ENCODE peak calls at places on chromosomes 3 and 15, in six cellular contexts. I is erythroblast, R is A549, S is upper lobe of left lung, A is stomach, O is endothelial cell of umbilical vein. M is an unnamed sample.

GRCh38 chr15:62601779-62602540 is 436.9 kb upstream of the C2CD4B start:
- DNase-seq in R (peak), O (no peak), I (no peak), A (no peak), S (no peak), M (no peak)

GRCh38 chr15:101000271-101000681 is 81.1 kb downstream of the LRRK1 start:
- DNase-seq in S (no peak), I (no peak), O (no peak), A (no peak), R (no peak), M (no peak)

GRCh38 chr3:195162033-195162669 is 108.8 kb downstream of the XXYLT1 start:
- DNase-seq in O (peak), S (peak), A (no peak), I (peak), R (no peak), M (no peak)

GRCh38 chr15:34753236-34753894 is 1.4 kb downstream of the GJD2 start:
- DNase-seq in O (peak), A (no peak), R (no peak), I (no peak), S (no peak), M (peak)

GRCh38 chr3:111335512-111335911 is 206.5 kb upstream of the CD96 start:
- DNase-seq in A (no peak), O (no peak), R (no peak), S (no peak), I (no peak), M (no peak)

GRCh38 chr3:138329984-138330293 is 288 bp upstream of the NME9 start:
- DNase-seq in I (no peak), S (no peak), R (no peak), A (no peak), O (no peak), M (no peak)

GRCh38 chr3:161069441-161070251 is 35.5 kb downstream of the B3GALNT1 start:
- DNase-seq in I (peak), A (no peak), R (no peak), S (peak), O (peak), M (peak)

GRCh38 chr3:59809750-59810444 is 760.1 kb upstream of the CFAP20DC start:
- DNase-seq in O (no peak), R (peak), A (no peak), S (no peak), I (no peak), M (no peak)

GRCh38 chr3:24318668-24319287 is 175.9 kb downstream of the THRB start:
- DNase-seq in R (peak), I (no peak), S (no peak), A (no peak), O (no peak), M (no peak)

GRCh38 chr15:39124155-39124924 is 456.5 kb upstream of the THBS1 start:
- DNase-seq in R (no peak), S (no peak), A (no peak), O (peak), I (no peak), M (no peak)

DNA sequence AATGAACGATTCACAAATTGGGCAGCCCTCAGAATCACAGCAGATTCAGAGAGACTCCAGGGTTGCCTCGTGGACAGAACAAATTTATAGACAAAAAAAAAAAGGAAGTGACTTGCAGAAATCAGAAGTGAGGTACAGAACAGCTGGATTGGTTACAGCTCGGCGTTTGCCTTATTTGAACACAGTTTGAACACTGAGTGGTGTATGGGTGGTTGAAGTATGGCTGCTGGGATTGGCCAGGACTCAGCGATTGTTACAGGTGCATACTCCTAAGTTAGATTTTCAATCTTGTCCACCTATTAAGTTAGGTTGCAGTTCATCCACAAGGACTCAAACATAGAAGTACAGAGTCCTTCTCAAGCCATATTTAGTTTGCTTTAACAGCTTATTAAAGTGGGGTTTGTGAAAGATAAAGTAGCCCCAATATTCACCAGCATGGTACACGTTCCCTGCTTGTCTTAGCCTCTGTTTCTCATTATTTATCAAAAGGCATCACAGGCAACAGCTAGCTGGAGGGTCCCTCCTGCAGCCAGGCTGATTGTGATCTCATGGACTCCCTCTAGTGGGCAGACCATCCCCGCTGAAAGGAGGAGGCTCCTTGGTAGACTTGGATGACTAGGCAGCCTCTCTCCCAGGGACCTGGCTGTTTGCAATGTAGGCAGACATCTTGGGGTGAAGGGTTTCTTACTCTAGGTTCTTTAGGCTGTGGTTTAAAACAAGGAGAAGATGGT is 17.6 kb upstream of the ALDH1L1 start:
- DNase-seq in O (peak), R (peak), I (peak), S (peak), A (peak), M (peak)
- TF ChIP-seq POLR2A in O (no peak), R (no peak), I (no peak), S (no peak), A (no peak), M (no peak)

DNA sequence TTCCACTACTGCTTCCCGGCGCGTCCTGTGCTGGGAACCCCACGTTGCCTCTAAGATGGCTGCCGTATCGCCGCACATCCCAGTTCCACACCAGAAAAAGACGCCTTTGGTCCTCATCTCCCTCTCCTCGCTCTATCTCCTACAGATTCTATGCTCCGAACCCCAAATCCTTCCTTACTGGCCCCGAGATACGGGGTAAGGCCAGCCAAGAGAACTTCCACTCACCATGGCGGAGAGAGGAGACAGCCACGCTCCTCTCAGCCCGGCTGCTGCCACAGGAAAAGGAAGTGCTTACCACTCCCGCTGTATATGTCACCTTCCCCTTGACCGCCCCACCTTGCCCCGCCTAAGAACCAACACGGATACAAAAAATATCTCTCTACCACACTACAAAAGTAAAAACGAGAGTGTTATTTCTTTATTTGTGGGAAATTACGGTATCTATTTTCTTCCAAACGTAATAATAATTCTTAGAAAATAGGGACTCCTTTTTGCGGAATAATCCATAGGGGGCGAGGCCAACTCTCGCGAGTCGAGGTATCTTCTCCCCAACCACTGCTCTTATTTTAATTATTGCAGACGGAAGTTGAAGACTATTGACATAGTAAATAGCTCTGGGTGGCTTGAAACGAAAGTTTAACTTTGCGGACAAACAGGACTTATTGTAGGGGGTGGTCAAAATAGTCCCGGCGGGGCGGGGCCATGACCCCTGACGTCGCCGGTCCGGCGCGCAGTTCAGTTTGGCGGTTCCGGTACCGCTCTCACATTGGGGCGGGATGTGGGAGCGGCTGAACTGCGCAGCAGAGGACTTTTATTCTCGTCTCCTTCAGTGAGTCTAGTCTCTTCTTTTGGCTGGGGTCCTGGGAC is at the start of the genes RPL4 and ZWILCH:
- DNase-seq in A (peak), S (peak), O (peak), I (peak), R (peak), M (peak)
- TF ChIP-seq POLR2A in A (no peak), S (peak), O (peak), I (peak), R (peak), M (peak)

DNA sequence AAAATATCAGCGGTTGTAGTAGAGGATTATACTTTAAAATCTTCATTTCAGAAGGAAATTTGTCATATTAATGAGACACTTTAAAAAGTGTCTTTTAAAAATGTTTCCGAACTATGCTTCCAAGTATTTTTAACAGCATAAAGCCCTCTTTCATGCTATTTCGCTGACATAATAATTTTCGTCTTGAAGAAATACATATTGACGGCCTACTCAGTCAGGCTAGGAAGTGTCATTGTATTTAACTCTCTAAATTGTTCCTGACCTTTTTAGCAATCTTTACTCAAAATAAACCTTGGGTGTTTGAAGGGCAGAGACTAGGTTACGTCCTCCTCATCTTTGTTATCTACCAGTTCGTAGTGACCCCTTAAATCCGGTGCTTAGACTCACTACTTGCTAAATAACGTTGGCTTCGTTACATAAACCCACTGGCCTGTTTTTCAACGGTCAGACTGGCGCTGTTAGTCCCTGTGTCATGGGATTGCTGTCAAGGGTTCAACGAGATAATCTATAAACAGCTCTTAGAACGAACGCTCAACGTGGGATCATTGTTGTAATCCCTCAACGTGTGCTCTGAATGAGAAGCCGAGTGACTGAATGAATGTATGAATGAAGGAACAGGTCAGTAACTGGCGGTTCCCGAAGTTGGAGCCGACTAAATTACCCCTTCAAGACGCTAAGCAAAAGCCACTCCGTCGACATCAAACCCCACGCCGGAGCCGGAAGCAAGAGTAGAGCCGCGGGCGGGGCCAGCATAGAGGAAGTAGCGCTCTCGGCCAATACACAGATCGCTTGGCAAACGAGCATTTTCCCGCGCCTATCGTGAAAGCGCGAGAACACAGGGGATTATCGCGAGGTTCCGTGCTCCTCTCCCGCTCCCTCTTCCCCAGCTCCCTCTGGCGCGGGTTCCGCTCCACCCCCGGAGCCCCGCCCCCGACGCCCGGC is 516 bp upstream of the LRRC28 start:
- DNase-seq in A (peak), I (peak), R (peak), O (peak), S (peak), M (peak)
- TF ChIP-seq POLR2A in A (no peak), I (peak), R (peak), O (peak), S (peak), M (no peak)

DNA sequence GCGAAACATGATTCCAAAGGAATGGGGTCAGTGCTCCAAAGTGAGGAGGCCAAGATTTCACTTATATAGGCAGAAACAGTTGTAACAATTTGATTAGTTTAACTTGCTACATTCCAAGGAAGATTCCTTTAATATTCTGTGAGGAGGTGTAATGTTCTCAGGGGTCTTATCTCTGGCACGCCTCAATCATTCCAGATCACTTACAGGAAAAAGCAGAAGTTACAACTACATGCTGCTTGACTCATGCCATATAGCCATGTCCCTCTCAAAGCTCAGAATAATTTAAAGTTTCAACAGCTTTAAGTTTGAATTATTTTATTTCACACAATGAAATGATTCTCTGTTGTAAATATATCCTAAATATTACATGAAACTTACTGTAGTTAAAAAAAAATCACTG is 3.5 kb upstream of the FYTTD1 start:
- DNase-seq in I (no peak), S (no peak), A (no peak), R (no peak), O (no peak), M (no peak)
- TF ChIP-seq POLR2A in I (no peak), S (no peak), A (no peak), R (no peak), O (no peak), M (no peak)

GRCh38 chr15:41772720-41773331 is 1.5 kb upstream of the MAPKBP1 start:
- DNase-seq in I (peak), O (peak), S (peak), R (peak), A (peak), M (peak)
- TF ChIP-seq POLR2A in I (no peak), O (no peak), S (no peak), R (no peak), A (no peak), M (no peak)

GRCh38 chr3:25426408-25426807 is 1.7 kb upstream of the RARB start:
- DNase-seq in R (no peak), A (no peak), O (no peak), S (peak), I (no peak), M (no peak)

GRCh38 chr3:25427155-25428002 is 684 bp upstream of the RARB start:
- DNase-seq in I (no peak), O (peak), R (no peak), S (no peak), A (no peak), M (no peak)

GRCh38 chr3:25429441-25429907 is 1.4 kb downstream of the RARB start:
- DNase-seq in O (peak), A (peak), I (no peak), R (no peak), S (no peak), M (no peak)

GRCh38 chr3:25428950-25429349 is 887 bp downstream of the RARB start:
- DNase-seq in S (no peak), O (no peak), A (no peak), I (no peak), R (no peak), M (no peak)

GRCh38 chr3:25428003-25428861 is at the start of gene RARB:
- DNase-seq in R (peak), A (peak), I (no peak), O (peak), S (peak), M (peak)
- TF ChIP-seq POLR2A in R (peak), A (no peak), I (no peak), O (peak), S (peak), M (peak)

DNA sequence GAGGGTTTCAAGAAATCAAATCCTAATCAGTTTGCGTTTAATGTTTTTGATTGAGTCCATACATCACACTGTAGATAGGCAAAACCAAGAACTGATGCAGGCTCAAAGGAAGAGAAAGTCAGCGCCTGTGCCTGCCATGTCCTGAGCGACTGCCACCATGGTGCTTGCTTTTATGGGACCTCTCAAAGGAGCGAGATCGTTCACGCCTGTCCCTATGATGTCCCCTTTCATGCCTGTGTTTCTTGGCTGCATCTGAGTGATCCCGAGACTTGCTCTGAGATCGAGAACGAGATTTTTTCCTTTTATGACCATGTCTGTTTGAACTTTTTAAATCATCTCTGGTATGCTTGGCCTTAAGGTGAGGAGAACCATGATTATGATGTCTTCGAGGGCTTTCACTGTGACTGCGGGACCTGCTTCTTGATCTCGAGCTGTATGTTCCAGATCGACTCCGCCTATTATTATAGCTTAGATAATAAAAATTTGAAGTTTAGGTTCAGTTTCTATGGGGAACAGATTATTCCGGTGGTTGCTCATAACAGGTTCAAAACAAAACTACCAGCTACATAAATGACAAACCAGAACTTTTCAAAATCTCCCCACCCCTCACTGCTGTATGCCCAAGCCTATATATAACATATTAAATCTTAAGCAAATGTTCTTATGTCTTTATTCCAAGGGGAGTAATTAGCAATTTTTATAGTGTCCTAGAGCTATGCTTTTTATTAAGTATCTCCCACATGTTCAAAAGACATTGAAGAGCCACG is 11.6 kb downstream of the CCNL1 start:
- DNase-seq in A (no peak), S (no peak), I (no peak), R (no peak), O (no peak), M (no peak)
- TF ChIP-seq POLR2A in A (no peak), S (no peak), I (no peak), R (no peak), O (no peak), M (no peak)

DNA sequence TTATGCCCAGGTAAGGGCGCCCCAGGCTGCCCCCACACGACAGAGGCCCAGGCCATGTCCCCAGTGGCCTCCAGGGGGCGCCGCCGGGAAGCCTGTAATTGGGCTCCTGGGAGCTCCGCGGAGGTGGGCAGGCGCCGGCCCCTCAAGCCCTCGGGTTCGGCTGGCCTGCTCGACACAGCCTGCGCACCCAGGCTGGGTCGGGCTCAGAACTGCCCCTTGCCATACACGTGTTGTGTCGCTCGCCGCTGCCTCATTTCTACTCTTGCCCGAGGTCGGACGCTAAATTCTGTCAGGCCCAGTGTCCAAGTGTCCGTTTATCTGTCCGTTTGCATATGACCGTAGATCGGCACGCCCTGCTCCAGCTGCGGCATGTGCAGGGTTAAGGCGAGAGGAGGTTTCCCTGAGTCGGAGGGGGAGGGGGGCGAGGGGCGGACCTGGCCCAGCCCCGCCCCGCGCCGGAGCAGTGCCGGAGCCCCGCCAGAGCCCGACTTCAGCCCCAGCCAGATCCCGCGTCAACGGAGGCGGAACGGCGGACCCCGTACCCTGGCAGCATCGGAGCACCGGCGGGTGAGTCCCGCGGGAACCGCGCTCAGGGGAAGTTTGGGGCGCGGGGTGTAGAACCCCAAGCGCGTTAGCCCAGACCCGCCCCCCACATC is at the start of gene KLHDC8B:
- DNase-seq in I (peak), S (peak), A (peak), R (peak), O (peak), M (peak)
- TF ChIP-seq POLR2A in I (peak), S (no peak), A (no peak), R (peak), O (peak), M (peak)